ENCODE peak calls at places on chromosomes 4 and X, in seven cellular contexts. One of them, this sample, is unnamed.

GRCh38 chrX:129781134-129782014 is 1.6 kb downstream of the SASH3 start:
- DNase-seq in kidney epithelial cell: no peak
- DNase-seq in cardiac muscle cell: no peak
- DNase-seq in bronchial epithelial cell: no peak
- DNase-seq in stomach: peak; percentile 50
- DNase-seq in K562: no peak
- DNase-seq in uterus: no peak
- DNase-seq in this sample: peak; percentile 34

GRCh38 chr4:13329963-13330362 is 154.2 kb downstream of the RAB28 start:
- DNase-seq in kidney epithelial cell: no peak
- DNase-seq in bronchial epithelial cell: peak; percentile 86
- DNase-seq in stomach: no peak
- DNase-seq in cardiac muscle cell: no peak
- DNase-seq in K562: no peak
- DNase-seq in uterus: no peak
- DNase-seq in this sample: no peak

GRCh38 chr4:156583265-156583664 is 388.3 kb downstream of the PDGFC start:
- DNase-seq in stomach: no peak
- DNase-seq in bronchial epithelial cell: no peak
- DNase-seq in uterus: no peak
- DNase-seq in K562: no peak
- DNase-seq in kidney epithelial cell: no peak
- DNase-seq in cardiac muscle cell: no peak
- DNase-seq in this sample: no peak

GRCh38 chr4:181674315-181674714 is 568.9 kb upstream of the TENM3 start:
- DNase-seq in bronchial epithelial cell: no peak
- DNase-seq in cardiac muscle cell: no peak
- DNase-seq in stomach: no peak
- DNase-seq in K562: no peak
- DNase-seq in kidney epithelial cell: no peak
- DNase-seq in uterus: no peak
- DNase-seq in this sample: no peak

GRCh38 chr4:110049951-110050925 is 137.6 kb downstream of the EGF start:
- DNase-seq in bronchial epithelial cell: peak; percentile 45
- DNase-seq in kidney epithelial cell: no peak
- DNase-seq in cardiac muscle cell: peak; percentile 60
- DNase-seq in K562: peak; percentile 48
- DNase-seq in uterus: peak; percentile 42
- DNase-seq in stomach: peak; percentile 47
- DNase-seq in this sample: no peak

GRCh38 chrX:77160301-77160700 is 286.9 kb upstream of the FGF16 start:
- DNase-seq in uterus: no peak
- DNase-seq in bronchial epithelial cell: no peak
- DNase-seq in kidney epithelial cell: no peak
- DNase-seq in cardiac muscle cell: no peak
- DNase-seq in stomach: no peak
- DNase-seq in K562: no peak
- DNase-seq in this sample: no peak

GRCh38 chrX:97898798-97899197 is 1015.1 kb downstream of the RPA4 start:
- DNase-seq in cardiac muscle cell: no peak
- DNase-seq in K562: no peak
- DNase-seq in uterus: no peak
- DNase-seq in kidney epithelial cell: peak; percentile 26
- DNase-seq in stomach: no peak
- DNase-seq in bronchial epithelial cell: no peak
- DNase-seq in this sample: no peak

GRCh38 chrX:12949927-12950656 is 24.8 kb upstream of the TMSB4X start:
- DNase-seq in K562: peak; percentile 71
- DNase-seq in uterus: peak; percentile 89
- DNase-seq in cardiac muscle cell: no peak
- DNase-seq in kidney epithelial cell: no peak
- DNase-seq in bronchial epithelial cell: peak; percentile 89
- DNase-seq in stomach: peak; percentile 83
- DNase-seq in this sample: peak; percentile 91

GRCh38 chrX:153909024-153909979 is 4.8 kb downstream of the AVPR2 start:
- DNase-seq in uterus: no peak
- DNase-seq in cardiac muscle cell: peak; percentile 48
- DNase-seq in bronchial epithelial cell: no peak
- DNase-seq in stomach: no peak
- DNase-seq in K562: peak; percentile 67
- DNase-seq in kidney epithelial cell: no peak
- DNase-seq in this sample: no peak

GRCh38 chr4:101774807-101775206 is 15.7 kb upstream of the BANK1 start:
- DNase-seq in cardiac muscle cell: no peak
- DNase-seq in uterus: no peak
- DNase-seq in stomach: no peak
- DNase-seq in kidney epithelial cell: no peak
- DNase-seq in K562: no peak
- DNase-seq in bronchial epithelial cell: peak; percentile 35
- DNase-seq in this sample: no peak

GRCh38 chr4:185559913-185560281 is 24.6 kb upstream of the PDLIM3 start:
- DNase-seq in uterus: peak; percentile 51
- DNase-seq in K562: no peak
- DNase-seq in cardiac muscle cell: no peak
- DNase-seq in kidney epithelial cell: peak; percentile 82
- DNase-seq in bronchial epithelial cell: peak; percentile 91
- DNase-seq in stomach: peak; percentile 47
- DNase-seq in this sample: peak; percentile 80

GRCh38 chrX:49039598-49040375 is 3.4 kb downstream of the TFE3 start:
- DNase-seq in bronchial epithelial cell: peak; percentile 89
- DNase-seq in uterus: peak; percentile 89
- DNase-seq in kidney epithelial cell: peak; percentile 84
- DNase-seq in K562: peak; percentile 89
- DNase-seq in stomach: peak; percentile 53
- DNase-seq in cardiac muscle cell: peak; percentile 91
- DNase-seq in this sample: peak; percentile 89

GRCh38 chr4:157045507-157046127 is 30.3 kb upstream of the GLRB start:
- DNase-seq in kidney epithelial cell: peak; percentile 51
- DNase-seq in cardiac muscle cell: peak; percentile 63
- DNase-seq in bronchial epithelial cell: peak; percentile 69
- DNase-seq in uterus: peak; percentile 32
- DNase-seq in stomach: no peak
- DNase-seq in K562: peak; percentile 6
- DNase-seq in this sample: no peak

GRCh38 chr4:38170800-38171199 is 210.6 kb downstream of the PTTG2 start:
- DNase-seq in stomach: no peak
- DNase-seq in uterus: no peak
- DNase-seq in kidney epithelial cell: no peak
- DNase-seq in bronchial epithelial cell: no peak
- DNase-seq in K562: no peak
- DNase-seq in cardiac muscle cell: no peak
- DNase-seq in this sample: no peak

GRCh38 chr4:6466756-6467381 is 5.5 kb downstream of the PPP2R2C start:
- DNase-seq in bronchial epithelial cell: no peak
- DNase-seq in cardiac muscle cell: no peak
- DNase-seq in K562: no peak
- DNase-seq in stomach: no peak
- DNase-seq in uterus: no peak
- DNase-seq in kidney epithelial cell: no peak
- DNase-seq in this sample: no peak

GRCh38 chr4:177380730-177381287 is 61.4 kb downstream of the AGA start:
- DNase-seq in bronchial epithelial cell: no peak
- DNase-seq in K562: peak; percentile 28
- DNase-seq in cardiac muscle cell: no peak
- DNase-seq in stomach: no peak
- DNase-seq in uterus: no peak
- DNase-seq in kidney epithelial cell: no peak
- DNase-seq in this sample: no peak

DNA sequence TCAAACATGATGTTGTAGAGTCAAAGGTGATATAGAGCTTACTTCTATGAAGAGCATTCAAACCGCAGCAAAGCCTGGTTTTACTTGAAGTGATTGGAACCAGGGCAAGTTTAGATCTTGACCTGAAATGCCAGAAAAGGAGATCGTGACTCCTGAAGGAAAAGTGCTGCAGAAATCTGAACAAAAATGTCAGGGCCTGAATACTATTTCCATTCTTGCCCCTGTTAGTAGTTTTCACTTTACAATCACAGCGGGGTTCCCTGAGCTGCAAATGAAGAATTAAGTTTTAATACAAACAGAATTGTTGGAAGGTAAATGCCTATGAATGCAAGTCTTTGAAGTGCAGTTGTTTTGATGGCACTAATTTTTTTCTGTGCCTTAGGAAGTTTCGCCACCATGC is 4.1 kb downstream of the SLIT2 start:
- DNase-seq in K562: no peak
- DNase-seq in stomach: no peak
- DNase-seq in kidney epithelial cell: no peak
- DNase-seq in cardiac muscle cell: no peak
- DNase-seq in uterus: no peak
- DNase-seq in bronchial epithelial cell: no peak
- DNase-seq in this sample: no peak
- H3K27me3 ChIP-seq in K562: no peaks in the 10 kb centered on the region
- H3K27me3 ChIP-seq in stomach: no peaks in the 10 kb centered on the region
- H3K27me3 ChIP-seq in kidney epithelial cell: peaks cover 14% of the 10 kb centered on the region
- H3K27me3 ChIP-seq in cardiac muscle cell: no peaks in the 10 kb centered on the region
- H3K27me3 ChIP-seq in uterus: no peaks in the 10 kb centered on the region
- H3K27me3 ChIP-seq in bronchial epithelial cell: peaks cover 31% of the 10 kb centered on the region
- H3K27me3 ChIP-seq in this sample: peaks cover 12% of the 10 kb centered on the region

GRCh38 chrX:15738686-15739016 is 581 bp downstream of the CA5B start:
- DNase-seq in K562: no peak
- DNase-seq in kidney epithelial cell: no peak
- DNase-seq in stomach: no peak
- DNase-seq in bronchial epithelial cell: no peak
- DNase-seq in cardiac muscle cell: no peak
- DNase-seq in uterus: no peak
- DNase-seq in this sample: no peak
- H3K4me3 ChIP-seq in K562: no peak overlapping the region
- H3K4me3 ChIP-seq in kidney epithelial cell: peak overlapping the region; percentile 59
- H3K4me3 ChIP-seq in stomach: peak overlapping the region; percentile 52
- H3K4me3 ChIP-seq in bronchial epithelial cell: peak overlapping the region; percentile 58
- H3K4me3 ChIP-seq in cardiac muscle cell: peak overlapping the region; percentile 64
- H3K4me3 ChIP-seq in uterus: peak overlapping the region; percentile 36
- H3K4me3 ChIP-seq in this sample: peak overlapping the region; percentile 56

GRCh38 chrX:53239474-53239873 is 14.5 kb upstream of the KDM5C start:
- DNase-seq in cardiac muscle cell: no peak
- DNase-seq in bronchial epithelial cell: no peak
- DNase-seq in K562: no peak
- DNase-seq in uterus: no peak
- DNase-seq in stomach: no peak
- DNase-seq in kidney epithelial cell: no peak
- DNase-seq in this sample: no peak
- TF ChIP-seq CTCF in cardiac muscle cell: no peak
- TF ChIP-seq CTCF in bronchial epithelial cell: no peak
- TF ChIP-seq CTCF in K562: no peak
- TF ChIP-seq CTCF in uterus: no peak
- TF ChIP-seq CTCF in stomach: no peak
- TF ChIP-seq CTCF in kidney epithelial cell: peak; percentile 45
- TF ChIP-seq CTCF in this sample: no peak

GRCh38 chr4:41865306-41865980 is 69.8 kb upstream of the TMEM33 start:
- DNase-seq in K562: no peak
- DNase-seq in cardiac muscle cell: no peak
- DNase-seq in uterus: no peak
- DNase-seq in bronchial epithelial cell: no peak
- DNase-seq in stomach: no peak
- DNase-seq in kidney epithelial cell: no peak
- DNase-seq in this sample: no peak
- H3K27me3 ChIP-seq in K562: peaks cover 22% of the 10 kb centered on the region
- H3K27me3 ChIP-seq in cardiac muscle cell: peaks cover 100% of the 10 kb centered on the region
- H3K27me3 ChIP-seq in uterus: peaks cover 27% of the 10 kb centered on the region
- H3K27me3 ChIP-seq in bronchial epithelial cell: peaks cover 36% of the 10 kb centered on the region
- H3K27me3 ChIP-seq in stomach: peaks cover 17% of the 10 kb centered on the region
- H3K27me3 ChIP-seq in kidney epithelial cell: peaks cover 40% of the 10 kb centered on the region
- H3K27me3 ChIP-seq in this sample: no peaks in the 10 kb centered on the region

GRCh38 chrX:155744534-155744933 is 131.8 kb upstream of the TMLHE start:
- DNase-seq in kidney epithelial cell: no peak
- DNase-seq in stomach: no peak
- DNase-seq in K562: no peak
- DNase-seq in uterus: no peak
- DNase-seq in bronchial epithelial cell: no peak
- DNase-seq in cardiac muscle cell: no peak
- DNase-seq in this sample: no peak
- H3K4me3 ChIP-seq in kidney epithelial cell: no peak overlapping the region
- H3K4me3 ChIP-seq in stomach: peak overlapping the region; percentile 25
- H3K4me3 ChIP-seq in K562: no peak overlapping the region
- H3K4me3 ChIP-seq in uterus: no peak overlapping the region
- H3K4me3 ChIP-seq in bronchial epithelial cell: no peak overlapping the region
- H3K4me3 ChIP-seq in cardiac muscle cell: no peak overlapping the region
- H3K4me3 ChIP-seq in this sample: no peak overlapping the region

DNA sequence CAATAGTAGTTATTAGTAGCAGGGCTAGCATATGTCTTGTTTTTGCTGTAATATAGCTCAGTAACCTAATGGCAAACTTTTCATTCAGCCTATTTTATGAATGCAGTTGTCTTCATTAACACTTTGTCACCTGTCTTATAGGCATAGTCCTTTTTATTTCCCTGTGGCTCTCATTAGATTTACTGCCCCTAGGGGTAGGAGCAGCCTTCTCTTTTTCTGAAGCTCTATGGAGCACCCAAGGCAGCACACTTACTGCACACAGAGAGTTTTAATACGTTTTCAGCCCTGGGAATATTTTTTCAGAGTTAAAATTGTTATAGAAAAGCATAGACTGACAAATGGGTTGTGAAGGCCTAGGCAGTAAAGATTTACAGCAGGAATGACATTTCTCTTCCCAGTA is 406.8 kb downstream of the TMA16 start:
- DNase-seq in uterus: no peak
- DNase-seq in kidney epithelial cell: no peak
- DNase-seq in bronchial epithelial cell: no peak
- DNase-seq in K562: no peak
- DNase-seq in cardiac muscle cell: no peak
- DNase-seq in stomach: no peak
- DNase-seq in this sample: no peak
- TF ChIP-seq CTCF in uterus: no peak
- TF ChIP-seq CTCF in kidney epithelial cell: no peak
- TF ChIP-seq CTCF in bronchial epithelial cell: no peak
- TF ChIP-seq CTCF in K562: no peak
- TF ChIP-seq CTCF in cardiac muscle cell: no peak
- TF ChIP-seq CTCF in stomach: no peak
- TF ChIP-seq CTCF in this sample: no peak

DNA sequence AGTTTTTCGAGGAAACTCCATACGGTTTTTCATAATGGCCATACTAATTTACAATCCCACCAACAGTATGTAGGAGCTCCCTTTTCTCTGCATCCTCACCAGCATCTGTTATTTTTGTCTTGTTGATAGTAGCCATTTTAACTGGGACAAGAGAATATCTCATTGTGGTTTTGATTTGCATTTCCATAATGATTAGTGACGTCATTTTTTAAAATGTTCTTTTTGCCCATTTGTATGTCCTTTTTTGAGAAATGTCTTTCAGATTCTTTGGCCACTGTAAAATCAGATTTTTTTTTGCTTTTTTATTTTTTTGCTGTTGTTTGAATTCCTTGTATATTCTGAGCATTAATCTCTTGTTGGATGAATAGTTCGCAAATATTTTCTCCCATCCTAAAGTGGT is 243.9 kb downstream of the TRIML1 start:
- DNase-seq in cardiac muscle cell: no peak
- DNase-seq in bronchial epithelial cell: no peak
- DNase-seq in stomach: no peak
- DNase-seq in K562: no peak
- DNase-seq in uterus: no peak
- DNase-seq in kidney epithelial cell: no peak
- DNase-seq in this sample: no peak
- H3K27me3 ChIP-seq in cardiac muscle cell: no peaks in the 10 kb centered on the region
- H3K27me3 ChIP-seq in bronchial epithelial cell: no peaks in the 10 kb centered on the region
- H3K27me3 ChIP-seq in stomach: no peaks in the 10 kb centered on the region
- H3K27me3 ChIP-seq in K562: no peaks in the 10 kb centered on the region
- H3K27me3 ChIP-seq in uterus: no peaks in the 10 kb centered on the region
- H3K27me3 ChIP-seq in kidney epithelial cell: no peaks in the 10 kb centered on the region
- H3K27me3 ChIP-seq in this sample: no peaks in the 10 kb centered on the region

DNA sequence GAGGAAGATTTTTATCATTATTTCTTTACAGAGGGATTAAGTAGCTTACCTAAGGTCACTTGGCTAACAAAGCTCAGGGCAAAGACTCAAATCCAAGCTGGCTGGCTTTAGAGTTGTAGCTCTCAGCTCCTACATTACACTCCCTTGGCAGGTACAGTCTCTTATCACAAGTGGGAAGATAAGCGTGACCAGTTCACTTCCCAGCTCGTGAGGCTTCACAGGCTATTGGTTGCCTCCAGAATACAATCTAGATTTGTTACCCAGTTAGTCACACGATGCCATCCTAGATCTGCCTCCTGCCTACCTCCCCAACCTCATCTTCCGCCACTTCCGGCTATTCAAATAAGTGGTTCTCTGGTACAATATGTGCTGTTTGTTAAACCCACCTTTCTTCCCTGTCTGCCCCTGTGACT is 3.7 kb downstream of the MMRN1 start:
- DNase-seq in bronchial epithelial cell: no peak
- DNase-seq in uterus: peak; percentile 30
- DNase-seq in cardiac muscle cell: peak; percentile 69
- DNase-seq in stomach: peak; percentile 76
- DNase-seq in K562: no peak
- DNase-seq in kidney epithelial cell: no peak
- DNase-seq in this sample: no peak
- H3K4me3 ChIP-seq in bronchial epithelial cell: no peak overlapping the region
- H3K4me3 ChIP-seq in uterus: no peak overlapping the region
- H3K4me3 ChIP-seq in cardiac muscle cell: no peak overlapping the region
- H3K4me3 ChIP-seq in stomach: no peak overlapping the region
- H3K4me3 ChIP-seq in K562: no peak overlapping the region
- H3K4me3 ChIP-seq in kidney epithelial cell: no peak overlapping the region
- H3K4me3 ChIP-seq in this sample: no peak overlapping the region

This sample was measured in tibial artery.